ENCODE peak calls at places on chromosomes 5 and 9, in ten cellular contexts. M is CD8-positive, alpha-beta T cell; E is endothelial cell of umbilical vein; C is fibroblast of lung; U is pancreas; X is aorta; G is Peyer's patch; Q is mammary epithelial cell; Y is left ventricle myocardium inferior; N is body of pancreas. L is an unnamed sample.

GRCh38 chr9:38127271-38127839 is 58.3 kb upstream of the SHB start:
- DNase-seq in N (no peak), E (no peak), M (no peak), X (no peak), C (no peak), G (no peak), U (no peak), Q (no peak), Y (no peak), L (no peak)

GRCh38 chr9:77827104-77827784 is 179.1 kb upstream of the GNA14 start:
- DNase-seq in Q (no peak), E (peak; percentile 24), M (no peak), X (no peak), G (no peak), N (no peak), U (no peak), C (no peak), Y (no peak), L (no peak)

GRCh38 chr5:98795243-98795642 is 21.8 kb downstream of the RGMB start:
- DNase-seq in C (no peak), U (no peak), Q (no peak), M (no peak), G (no peak), E (no peak), N (no peak), X (no peak), Y (no peak), L (no peak)

GRCh38 chr5:83760579-83760978 is 39.9 kb upstream of the HAPLN1 start:
- DNase-seq in E (no peak), G (no peak), U (no peak), C (no peak), Y (no peak), M (no peak), N (no peak), X (no peak), Q (no peak), L (no peak)

GRCh38 chr5:91288517-91288916 is 94.6 kb downstream of the ARRDC3 start:
- DNase-seq in Y (no peak), E (no peak), G (no peak), Q (no peak), U (no peak), C (no peak), N (no peak), X (no peak), M (no peak), L (no peak)

GRCh38 chr9:129567842-129568559 is 52.9 kb downstream of the C9orf50 start:
- DNase-seq in U (peak; percentile 58), X (peak; percentile 84), C (peak; percentile 79), E (peak; percentile 30), Y (no peak), Q (no peak), M (no peak), N (peak; percentile 31), G (no peak), L (peak; percentile 77)

GRCh38 chr9:111598730-111599091 is 736 bp downstream of the PTGR1 start:
- DNase-seq in N (peak; percentile 44), G (no peak), C (peak; percentile 44), Q (peak; percentile 54), Y (peak; percentile 29), X (peak; percentile 82), E (peak; percentile 50), U (peak; percentile 29), M (no peak), L (no peak)

GRCh38 chr9:137951597-137952490 is 74.3 kb downstream of the CACNA1B start:
- DNase-seq in N (no peak), Q (no peak), X (no peak), C (no peak), U (no peak), E (no peak), G (no peak), Y (no peak), M (no peak), L (no peak)

GRCh38 chr5:174418809-174419522 is 305.4 kb upstream of the MSX2 start:
- DNase-seq in U (no peak), M (no peak), X (no peak), Y (no peak), E (no peak), G (no peak), Q (peak; percentile 7), C (no peak), N (no peak), L (peak; percentile 26)

GRCh38 chr9:130240410-130241197 is 25.0 kb upstream of the HMCN2 start:
- DNase-seq in Q (peak; percentile 46), M (no peak), G (peak; percentile 64), C (peak; percentile 71), Y (peak; percentile 41), X (peak; percentile 66), N (peak; percentile 58), E (peak; percentile 71), U (peak; percentile 51), L (peak; percentile 69)

GRCh38 chr5:109878887-109879286 is 189.2 kb downstream of the MAN2A1 start:
- DNase-seq in N (no peak), G (no peak), C (no peak), X (no peak), Q (no peak), E (no peak), Y (no peak), M (no peak), U (no peak), L (no peak)

GRCh38 chr9:27033815-27034403 is 28.4 kb upstream of the LRRC19 start:
- DNase-seq in M (peak; percentile 52), N (peak; percentile 40), Q (peak; percentile 41), E (peak; percentile 78), G (peak; percentile 45), C (peak; percentile 36), U (no peak), Y (no peak), X (no peak), L (peak; percentile 46)

GRCh38 chr5:28430565-28431178 is 1392.3 kb upstream of the CDH9 start:
- DNase-seq in C (peak; percentile 17), X (no peak), E (no peak), U (no peak), Q (no peak), N (no peak), Y (no peak), G (no peak), M (no peak), L (no peak)

GRCh38 chr9:136700959-136701664 is 11.3 kb upstream of the DIPK1B start:
- DNase-seq in Q (no peak), X (no peak), N (no peak), Y (no peak), G (peak; percentile 62), E (no peak), M (peak; percentile 56), C (no peak), U (no peak), L (no peak)

GRCh38 chr9:129073404-129073803 is 7.5 kb upstream of the DOLPP1 start:
- DNase-seq in C (no peak), Y (no peak), Q (no peak), G (no peak), X (no peak), N (no peak), U (no peak), E (no peak), M (no peak), L (no peak)

GRCh38 chr5:10445352-10445751 is 3.7 kb downstream of the ROPN1L start:
- DNase-seq in E (no peak), G (no peak), N (no peak), U (no peak), C (no peak), X (no peak), M (no peak), Y (no peak), Q (no peak), L (no peak)
- H3K4me1 ChIP-seq in E (peaks cover 23% of the 10 kb centered on the region), G (no peaks in the 10 kb centered on the region), N (peaks cover 19% of the 10 kb centered on the region), U (peaks cover 2% of the 10 kb centered on the region), C (peaks cover 6% of the 10 kb centered on the region), X (no peaks in the 10 kb centered on the region), M (peaks cover 52% of the 10 kb centered on the region), Y (peaks cover 42% of the 10 kb centered on the region), Q (peaks cover 16% of the 10 kb centered on the region), L (peaks cover 4% of the 10 kb centered on the region)

GRCh38 chr9:3525088-3525835 is 539 bp downstream of the RFX3 start:
- DNase-seq in U (no peak), M (peak; percentile 51), E (peak; percentile 20), Y (peak; percentile 22), C (no peak), Q (peak; percentile 6), N (no peak), X (peak; percentile 81), G (no peak), L (no peak)
- H3K4me3 ChIP-seq in U (peak overlapping the region; percentile 87), M (peak overlapping the region; percentile 98), E (peak overlapping the region; percentile 63), Y (peak overlapping the region; percentile 87), C (peak overlapping the region; percentile 93), Q (peak overlapping the region; percentile 100), N (peak overlapping the region; percentile 57), X (peak overlapping the region; percentile 83), G (peak overlapping the region; percentile 88), L (peak overlapping the region; percentile 87)

DNA sequence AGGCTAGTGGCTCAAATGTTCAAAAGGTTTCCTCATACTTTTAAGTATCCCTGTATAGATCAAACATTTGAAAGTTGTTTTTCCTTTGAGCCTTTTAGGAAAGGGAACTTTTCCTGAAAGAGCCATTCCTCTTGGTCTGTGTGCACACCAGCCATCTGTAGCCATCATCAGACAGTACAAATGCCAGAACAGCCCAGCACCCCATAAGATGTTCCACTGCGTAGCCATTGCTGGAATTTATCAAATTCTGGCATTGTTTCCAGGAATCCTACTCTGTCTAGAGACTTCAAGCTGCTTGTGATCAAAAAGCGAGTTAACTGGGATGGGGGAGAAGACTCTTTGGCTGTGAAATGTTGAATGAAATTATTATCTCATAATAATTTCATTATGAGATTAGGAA is 99.6 kb downstream of the RALGPS1 start:
- DNase-seq in Y (no peak), U (no peak), X (no peak), E (no peak), M (no peak), G (no peak), Q (no peak), N (no peak), C (peak; percentile 36), L (no peak)
- H3K27me3 ChIP-seq in Y (no peaks in the 10 kb centered on the region), U (no peaks in the 10 kb centered on the region), X (no peaks in the 10 kb centered on the region), E (no peaks in the 10 kb centered on the region), M (no peaks in the 10 kb centered on the region), G (no peaks in the 10 kb centered on the region), Q (peaks cover 19% of the 10 kb centered on the region), N (no peaks in the 10 kb centered on the region), C (peaks cover 2% of the 10 kb centered on the region), L (no peaks in the 10 kb centered on the region)

GRCh38 chr5:31469886-31470285 is 62.0 kb downstream of the DROSHA start:
- DNase-seq in C (peak; percentile 13), U (no peak), Y (no peak), Q (no peak), X (no peak), M (no peak), G (no peak), E (no peak), N (no peak), L (no peak)

GRCh38 chr5:31469466-31469865 is 62.4 kb downstream of the DROSHA start:
- DNase-seq in G (no peak), X (no peak), Y (no peak), M (no peak), N (no peak), U (no peak), C (no peak), E (no peak), Q (no peak), L (no peak)

GRCh38 chr5:31471040-31471439 is 60.9 kb downstream of the DROSHA start:
- DNase-seq in N (no peak), Y (no peak), M (no peak), G (no peak), E (no peak), U (no peak), Q (no peak), X (no peak), C (no peak), L (no peak)

GRCh38 chr5:31471916-31472315 is 60.0 kb downstream of the DROSHA start:
- DNase-seq in C (no peak), N (no peak), Q (no peak), U (no peak), M (no peak), X (no peak), Y (no peak), E (no peak), G (no peak), L (no peak)

GRCh38 chr5:31470608-31471007 is 61.3 kb downstream of the DROSHA start:
- DNase-seq in C (peak; percentile 68), X (no peak), Q (no peak), G (no peak), N (no peak), M (no peak), Y (peak; percentile 66), E (peak; percentile 55), U (no peak), L (no peak)
- H3K4me1 ChIP-seq in C (peaks cover 2% of the 10 kb centered on the region), X (no peaks in the 10 kb centered on the region), Q (no peaks in the 10 kb centered on the region), G (no peaks in the 10 kb centered on the region), N (no peaks in the 10 kb centered on the region), M (no peaks in the 10 kb centered on the region), Y (no peaks in the 10 kb centered on the region), E (peaks cover 10% of the 10 kb centered on the region), U (no peaks in the 10 kb centered on the region), L (no peaks in the 10 kb centered on the region)

L was measured in HAP-1.